ENCODE peak calls at places on chromosomes 1 and 21, in four cellular contexts. C is Calu3, P is MCF 10A, S is mesothelial cell of epicardium. B is an unnamed sample.

GRCh38 chr1:154351363-154352068 is 26.2 kb downstream of the ATP8B2 start:
- DNase-seq in C (peak), S (no peak), P (no peak), B (no peak)

GRCh38 chr21:37266515-37267221 is 466 bp downstream of the VPS26C start:
- DNase-seq in S (peak), P (no peak), C (peak), B (no peak)

GRCh38 chr1:190747643-190748186 is 270.1 kb upstream of the BRINP3 start:
- DNase-seq in S (no peak), P (peak), C (no peak), B (no peak)

GRCh38 chr1:165114022-165114888 is 242.3 kb downstream of the LMX1A start:
- DNase-seq in S (peak), P (peak), C (peak), B (no peak)

GRCh38 chr1:226702318-226702956 is 36.6 kb downstream of the ITPKB start:
- DNase-seq in C (no peak), S (no peak), P (peak), B (no peak)

GRCh38 chr1:77831566-77831965 is 52.1 kb downstream of the MIGA1 start:
- DNase-seq in S (no peak), C (no peak), P (no peak), B (no peak)

GRCh38 chr1:168141986-168142385 is 5.3 kb upstream of the GPR161 start:
- DNase-seq in S (no peak), P (no peak), C (no peak), B (no peak)

GRCh38 chr1:153509729-153510354 is 25.9 kb downstream of the S100A6 start:
- DNase-seq in P (peak), C (peak), S (no peak), B (peak)

GRCh38 chr1:62954758-62955157 is 170.8 kb downstream of the ATG4C start:
- DNase-seq in S (no peak), P (no peak), C (no peak), B (no peak)

GRCh38 chr21:36163780-36164426 is 7.3 kb downstream of the DOP1B start:
- DNase-seq in C (no peak), P (no peak), S (no peak), B (no peak)

GRCh38 chr21:33433425-33434114 is 30.4 kb downstream of the IFNGR2 start:
- DNase-seq in C (no peak), S (no peak), P (no peak), B (no peak)

GRCh38 chr1:2231667-2232254 is 3.6 kb downstream of the SKI start:
- DNase-seq in P (peak), C (peak), S (no peak), B (no peak)

GRCh38 chr1:28115267-28115666 is 26.9 kb upstream of the EYA3 start:
- DNase-seq in S (no peak), P (no peak), C (peak), B (no peak)

GRCh38 chr1:150259758-150260669 is 2.4 kb downstream of the CA14 start:
- DNase-seq in C (peak), P (peak), S (peak), B (no peak)

GRCh38 chr1:162654915-162655620 is 22.8 kb downstream of the DDR2 start:
- DNase-seq in C (no peak), S (no peak), P (no peak), B (no peak)
- TF ChIP-seq CTCF in C (no peak), S (no peak), P (no peak), B (no peak)

GRCh38 chr1:98792123-98792522 is 130.6 kb downstream of the SNX7 start:
- DNase-seq in C (no peak), P (no peak), S (no peak), B (no peak)
- TF ChIP-seq CTCF in C (no peak), P (no peak), S (no peak), B (no peak)

DNA sequence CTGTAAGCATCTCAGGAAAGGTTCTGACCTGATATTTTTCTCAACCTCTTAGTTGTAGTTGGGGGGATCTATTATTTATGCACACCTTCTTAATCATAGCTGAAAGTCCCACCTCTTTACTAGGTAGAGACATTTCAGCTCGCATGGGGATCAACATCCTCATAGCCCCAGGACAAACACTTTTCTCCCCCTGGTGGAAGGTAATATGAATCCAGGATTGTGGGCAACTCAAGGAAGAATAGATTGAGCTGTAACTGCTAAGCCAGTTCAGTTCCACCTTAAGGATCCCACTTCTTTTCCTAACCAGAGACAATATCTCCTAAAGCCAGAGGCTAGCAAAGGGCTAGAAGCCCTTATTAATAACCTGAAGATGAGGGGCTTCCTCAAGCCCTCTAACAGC is 25.4 kb upstream of the SMYD3 start:
- DNase-seq in C (no peak), P (no peak), S (no peak), B (no peak)
- TF ChIP-seq CTCF in C (peak), P (no peak), S (no peak), B (no peak)

DNA sequence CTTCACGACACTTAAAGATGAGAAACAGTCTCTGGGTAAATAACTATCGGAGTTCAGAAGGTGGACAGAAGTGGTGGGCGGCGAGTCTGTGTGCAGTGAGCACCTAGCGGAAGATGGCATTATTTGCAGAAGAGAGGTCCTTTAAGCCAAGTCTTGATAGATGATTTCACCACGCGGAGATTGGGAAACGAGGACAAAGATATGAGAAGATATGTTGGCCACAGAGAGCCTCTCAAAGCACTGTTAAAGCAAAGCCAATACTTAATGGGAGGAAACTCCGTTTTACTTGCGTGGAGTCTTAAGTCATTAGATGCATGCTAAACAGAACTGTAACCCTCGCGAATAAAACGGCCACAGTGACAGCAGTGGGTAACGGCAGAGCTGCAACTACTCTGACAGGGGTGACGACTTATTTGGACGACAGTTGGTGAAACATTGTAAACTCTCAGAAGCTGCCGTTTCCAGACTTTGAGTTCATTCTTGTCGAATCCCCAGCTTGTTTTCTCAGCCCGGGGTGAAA is 576 bp upstream of the CEP350 start:
- DNase-seq in C (no peak), P (peak), S (peak), B (no peak)
- TF ChIP-seq CTCF in C (no peak), P (no peak), S (no peak), B (no peak)

GRCh38 chr1:116134178-116134773 is 23.1 kb downstream of the MAB21L3 start:
- DNase-seq in S (no peak), C (no peak), P (no peak), B (no peak)
- TF ChIP-seq CTCF in S (no peak), C (no peak), P (no peak), B (no peak)

GRCh38 chr1:156785458-156785857 is 18.1 kb downstream of the PRCC start:
- DNase-seq in C (no peak), P (no peak), S (no peak), B (no peak)
- TF ChIP-seq CTCF in C (no peak), P (no peak), S (no peak), B (no peak)

GRCh38 chr1:235429143-235429542 is 61.9 kb downstream of the TBCE start:
- DNase-seq in P (no peak), C (no peak), S (no peak), B (no peak)

GRCh38 chr1:235430991-235431390 is 63.8 kb downstream of the TBCE start:
- DNase-seq in C (no peak), S (no peak), P (no peak), B (no peak)

DNA sequence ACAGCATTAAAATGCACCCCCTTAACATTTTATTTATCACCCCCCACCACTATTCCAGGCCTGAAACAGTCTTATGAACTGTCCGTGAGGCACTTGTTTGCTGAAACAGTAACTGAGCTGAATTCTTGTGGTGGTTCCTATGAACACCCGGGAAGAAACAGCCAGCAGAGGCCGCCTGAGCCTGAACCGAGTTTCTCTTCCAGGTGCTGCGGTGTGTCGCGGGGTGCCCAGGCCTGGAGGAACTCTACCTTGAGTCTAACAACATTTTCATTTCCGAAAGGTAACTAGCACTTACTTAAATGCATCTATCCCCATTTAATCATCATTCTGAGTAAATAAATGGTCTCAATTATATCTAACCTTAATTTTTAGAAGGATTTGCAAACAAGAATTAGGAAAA is 66.8 kb downstream of the TBCE start:
- DNase-seq in S (no peak), P (no peak), C (no peak), B (no peak)
- TF ChIP-seq CTCF in S (no peak), P (no peak), C (no peak), B (no peak)

DNA sequence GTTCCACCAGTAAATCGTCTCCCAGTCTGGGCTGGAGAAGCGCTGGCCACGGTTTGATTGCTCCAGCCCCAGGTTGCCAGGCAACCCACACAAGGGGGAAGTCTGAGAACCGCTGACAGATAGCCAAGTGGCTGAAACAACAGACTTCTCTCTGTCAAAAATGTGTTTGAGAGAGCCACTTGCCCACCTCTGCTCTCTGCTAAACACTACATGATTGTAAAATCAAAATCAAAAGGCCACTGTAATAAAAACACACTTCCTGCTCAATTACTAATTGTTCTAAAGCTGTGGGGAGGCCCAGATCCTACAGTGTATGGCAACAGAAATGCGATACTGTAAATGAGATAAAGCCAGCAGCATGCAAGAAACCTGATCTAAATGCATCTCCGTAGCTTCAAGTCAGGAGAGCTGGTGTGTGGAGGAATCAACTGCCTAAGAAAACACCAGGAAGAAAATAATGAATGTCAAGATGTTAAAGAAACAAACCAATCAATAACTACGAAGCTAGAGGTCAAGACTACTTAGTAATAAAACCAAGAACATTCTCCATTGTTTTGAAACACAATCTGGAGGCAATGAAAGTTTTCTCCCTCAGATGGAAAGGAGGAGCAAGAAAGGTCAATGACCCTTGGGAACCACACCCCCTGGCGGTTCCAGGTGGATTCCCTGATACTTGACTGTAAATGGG is 121.2 kb downstream of the SLC45A1 start:
- DNase-seq in S (peak), P (peak), C (peak), B (peak)
- TF ChIP-seq CTCF in S (no peak), P (no peak), C (no peak), B (no peak)

B was measured in activated B cell treated with CpG ODN at 0.5 μM for 24 hours.